ENCODE peak calls at places on chromosomes 1 and 21, in six cellular contexts. F, M, V, Y, H and U are unnamed samples. For H3K4me1, the result is how much of the 10 kb centered on the place peaks cover.

GRCh38 chr1:224542783-224543440 is 73.2 kb upstream of the CNIH3 start:
- DNase-seq in F (no peak), M (no peak), V (peak), Y (no peak), H (no peak), U (no peak)

GRCh38 chr1:188027613-188028012 is 1198.9 kb downstream of the PLA2G4A start:
- DNase-seq in F (no peak), M (peak), V (peak), Y (no peak), H (no peak), U (no peak)

GRCh38 chr1:232538224-232538942 is 91.5 kb downstream of the SIPA1L2 start:
- DNase-seq in F (no peak), M (peak), V (peak), Y (no peak), H (no peak), U (no peak)

GRCh38 chr1:225137981-225138380 is 208.5 kb downstream of the DNAH14 start:
- DNase-seq in F (no peak), M (no peak), V (no peak), Y (no peak), H (no peak), U (no peak)

GRCh38 chr1:157585984-157586383 is 11.9 kb downstream of the FCRL4 start:
- DNase-seq in F (no peak), M (no peak), V (no peak), Y (no peak), H (no peak), U (no peak)

GRCh38 chr1:228275435-228276342 is 67.8 kb downstream of the OBSCN start:
- DNase-seq in F (peak), M (no peak), V (peak), Y (peak), H (peak), U (peak)

GRCh38 chr1:24591781-24592180 is 35.9 kb downstream of the NCMAP start:
- DNase-seq in F (no peak), M (no peak), V (no peak), Y (no peak), H (no peak), U (no peak)

GRCh38 chr1:29956343-29957030 is 720.2 kb downstream of the PTPRU start:
- DNase-seq in F (no peak), M (no peak), V (no peak), Y (peak), H (no peak), U (no peak)

GRCh38 chr1:161168906-161169305 is 2.7 kb downstream of the PPOX start:
- DNase-seq in F (no peak), M (no peak), V (no peak), Y (no peak), H (no peak), U (no peak)

GRCh38 chr1:244860914-244861610 is 3.3 kb downstream of the HNRNPU start:
- DNase-seq in F (no peak), M (no peak), V (no peak), Y (no peak), H (no peak), U (no peak)

GRCh38 chr1:78676347-78676982 is 26.8 kb downstream of the IFI44 start:
- DNase-seq in F (peak), M (peak), V (peak), Y (peak), H (peak), U (peak)

GRCh38 chr1:2231667-2232254 is 3.6 kb downstream of the SKI start:
- DNase-seq in F (peak), M (no peak), V (peak), Y (peak), H (peak), U (peak)

GRCh38 chr1:226697151-226697575 is 41.9 kb downstream of the ITPKB start:
- DNase-seq in F (no peak), M (no peak), V (peak), Y (no peak), H (no peak), U (no peak)

GRCh38 chr1:71074681-71075080 is 6.2 kb downstream of the ZRANB2 start:
- DNase-seq in F (no peak), M (no peak), V (no peak), Y (no peak), H (no peak), U (no peak)

GRCh38 chr1:33462449-33463164 is 9.8 kb upstream of the ZSCAN20 start:
- DNase-seq in F (no peak), M (no peak), V (no peak), Y (no peak), H (no peak), U (no peak)

GRCh38 chr1:234396871-234397270 is 23.6 kb downstream of the COA6 start:
- DNase-seq in F (no peak), M (no peak), V (no peak), Y (no peak), H (no peak), U (no peak)

GRCh38 chr1:56063461-56063860 is 515.9 kb downstream of the PLPP3 start:
- DNase-seq in F (no peak), M (no peak), V (no peak), Y (no peak), H (no peak), U (no peak)

GRCh38 chr1:10733967-10734366 is 62.5 kb downstream of the CASZ1 start:
- DNase-seq in F (no peak), M (no peak), V (no peak), Y (no peak), H (peak), U (no peak)

GRCh38 chr1:92820024-92820423 is 11.8 kb upstream of the RPL5 start:
- DNase-seq in F (no peak), M (no peak), V (peak), Y (no peak), H (no peak), U (no peak)

GRCh38 chr21:39628380-39628779 is 15.6 kb downstream of the B3GALT5 start:
- DNase-seq in F (no peak), M (no peak), V (no peak), Y (no peak), H (peak), U (no peak)

GRCh38 chr1:1777950-1778826 is at the start of gene NADK:
- DNase-seq in F (peak), M (peak), V (peak), Y (peak), H (no peak), U (peak)

GRCh38 chr1:5424802-5425201 is 567.4 kb downstream of the NPHP4 start:
- DNase-seq in F (no peak), M (no peak), V (no peak), Y (no peak), H (no peak), U (no peak)

GRCh38 chr1:173823776-173824314 is 628 bp upstream of the DARS2 start:
- DNase-seq in F (no peak), M (no peak), V (peak), Y (no peak), H (no peak), U (no peak)

GRCh38 chr1:220278991-220279390 is 6.7 kb upstream of the RAB3GAP2 start:
- DNase-seq in F (no peak), M (no peak), V (peak), Y (no peak), H (no peak), U (no peak)
- TF ChIP-seq CTCF in F (no peak), M (no peak), V (no peak), Y (no peak), H (no peak), U (no peak)

GRCh38 chr1:204153667-204154066 is 1.8 kb upstream of the ETNK2 start:
- DNase-seq in F (no peak), M (no peak), V (no peak), Y (no peak), H (no peak), U (no peak)

GRCh38 chr1:204154525-204155255 is 2.8 kb upstream of the ETNK2 start:
- DNase-seq in F (no peak), M (no peak), V (no peak), Y (no peak), H (no peak), U (no peak)

GRCh38 chr1:204155881-204156280 is 4.0 kb upstream of the ETNK2 start:
- DNase-seq in F (no peak), M (no peak), V (no peak), Y (no peak), H (no peak), U (no peak)

GRCh38 chr1:204161609-204162497 is 4.3 kb downstream of the REN start:
- DNase-seq in F (no peak), M (no peak), V (no peak), Y (no peak), H (peak), U (no peak)

GRCh38 chr1:204157942-204158341 is 6.1 kb upstream of the ETNK2 start:
- DNase-seq in F (no peak), M (no peak), V (no peak), Y (no peak), H (no peak), U (no peak)
- H3K4me1 ChIP-seq in F (under half), M (under half), V (under half), Y (under half), H (under half), U (under half)

DNA sequence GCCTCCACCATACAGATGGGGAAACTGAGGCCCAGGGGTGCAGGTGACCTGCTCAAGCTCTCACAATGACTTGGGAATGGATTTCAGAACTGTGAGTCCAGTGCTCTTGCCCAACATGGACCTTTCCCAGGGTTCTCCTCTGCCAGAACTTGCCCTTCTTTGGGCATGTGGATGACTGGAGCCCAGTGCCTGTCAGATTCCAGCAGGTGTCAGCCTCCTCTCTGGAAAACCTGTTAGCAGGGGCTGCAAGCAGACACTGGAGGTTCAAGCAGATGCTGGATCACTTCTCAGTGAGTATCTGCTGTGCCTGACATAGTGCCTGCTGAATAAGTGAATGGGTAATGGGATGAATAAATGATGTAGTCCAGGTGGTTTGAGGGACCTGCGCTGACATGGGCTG is 314.2 kb upstream of the POU3F1 start:
- DNase-seq in F (no peak), M (no peak), V (no peak), Y (no peak), H (no peak), U (no peak)
- TF ChIP-seq CTCF in F (no peak), M (no peak), V (no peak), Y (no peak), H (no peak), U (no peak)

GRCh38 chr1:159921700-159922498 is 3.4 kb downstream of the TAGLN2 start:
- DNase-seq in F (peak), M (no peak), V (peak), Y (no peak), H (no peak), U (peak)
- H3K4me1 ChIP-seq in F (under half), M (half or more), V (under half), Y (under half), H (under half), U (under half)

DNA sequence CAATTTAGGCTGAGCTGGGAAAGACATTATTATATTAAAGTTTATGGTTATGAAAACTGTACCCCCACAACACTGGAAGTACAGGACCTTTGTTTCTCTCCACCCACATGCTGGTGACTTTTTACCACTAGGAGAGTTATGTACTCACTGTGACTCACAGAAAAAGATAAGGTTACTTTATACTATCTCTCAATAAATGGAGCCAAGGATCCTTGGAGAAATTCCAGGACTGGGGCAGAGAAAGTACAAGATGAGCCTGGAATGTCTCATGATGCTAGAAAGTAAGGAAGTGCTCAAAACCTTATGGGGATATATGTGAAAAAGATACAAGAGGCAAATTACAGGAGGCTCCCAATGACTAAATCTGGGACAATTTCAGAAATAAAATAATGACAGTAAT is 63.9 kb upstream of the C1orf105 start:
- DNase-seq in F (no peak), M (peak), V (peak), Y (no peak), H (no peak), U (no peak)
- TF ChIP-seq CTCF in F (no peak), M (no peak), V (no peak), Y (no peak), H (no peak), U (no peak)

DNA sequence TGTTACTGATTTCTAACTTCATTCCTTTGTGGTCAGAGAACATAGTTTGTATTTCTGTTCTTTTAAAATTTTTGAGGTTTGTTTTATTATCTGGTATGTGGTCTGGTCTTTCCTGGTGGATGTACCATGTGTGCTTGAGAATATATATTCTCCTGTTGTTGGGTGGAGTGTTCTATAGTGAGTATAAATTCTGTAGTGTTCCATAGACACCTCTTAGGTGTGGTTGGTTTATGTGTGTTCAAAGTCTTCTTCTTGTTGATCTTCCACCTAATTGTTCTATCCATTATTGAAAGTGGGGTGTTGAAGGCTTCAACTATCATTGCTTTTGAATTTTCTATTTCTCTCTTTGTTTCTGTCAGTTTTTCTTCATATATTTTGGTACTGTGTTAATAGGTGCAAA is 20.1 kb downstream of the PPP2R5A start:
- DNase-seq in F (no peak), M (no peak), V (no peak), Y (no peak), H (no peak), U (no peak)
- H3K4me1 ChIP-seq in F (under half), M (under half), V (under half), Y (under half), H (under half), U (under half)